ENCODE peak calls at places on chromosomes 6 and 20, in nine cellular contexts. N is AG10803, G is RWPE1, P is mucosa of descending colon, T is cardiac fibroblast, L is WTC11, E is H9, C is A549, U is lower lobe of right lung. O is an unnamed sample.

GRCh38 chr20:23624307-23624706 is 13.4 kb downstream of the CST3 start:
- DNase-seq in L (no peak), P (no peak), N (no peak), U (no peak), G (no peak), T (peak), E (no peak), C (no peak), O (no peak)

GRCh38 chr6:130324657-130325056 is 41.2 kb upstream of the TMEM200A start:
- DNase-seq in G (no peak), C (no peak), T (peak), U (no peak), N (peak), L (no peak), E (no peak), P (no peak), O (no peak)

GRCh38 chr6:110538416-110539060 is 62.1 kb upstream of the SLC22A16 start:
- DNase-seq in N (no peak), L (no peak), T (no peak), U (no peak), E (no peak), C (no peak), P (no peak), G (no peak), O (no peak)

GRCh38 chr6:163132050-163132750 is 282.3 kb upstream of the QKI start:
- DNase-seq in U (no peak), N (no peak), E (no peak), L (no peak), P (no peak), T (no peak), C (no peak), G (no peak), O (no peak)

GRCh38 chr20:63416631-63417030 is 55.5 kb upstream of the CHRNA4 start:
- DNase-seq in U (no peak), G (no peak), N (no peak), T (no peak), E (no peak), L (no peak), C (no peak), P (no peak), O (no peak)

GRCh38 chr6:40349566-40350192 is 237.5 kb downstream of the LRFN2 start:
- DNase-seq in T (no peak), U (no peak), C (no peak), G (no peak), N (no peak), P (no peak), E (peak), L (no peak), O (no peak)

GRCh38 chr6:7332090-7332745 is 19.2 kb upstream of the SSR1 start:
- DNase-seq in T (no peak), G (no peak), U (no peak), N (no peak), P (no peak), L (no peak), C (no peak), E (no peak), O (no peak)

GRCh38 chr20:59777321-59777705 is 156.1 kb downstream of the SYCP2 start:
- DNase-seq in G (no peak), T (no peak), U (no peak), C (no peak), E (peak), L (no peak), N (no peak), P (no peak), O (no peak)

GRCh38 chr6:144935181-144935580 is 650.0 kb downstream of the UTRN start:
- DNase-seq in T (no peak), U (no peak), P (no peak), C (no peak), L (no peak), G (no peak), N (no peak), E (no peak), O (no peak)

GRCh38 chr6:144928847-144929246 is 643.7 kb downstream of the UTRN start:
- DNase-seq in C (no peak), E (no peak), T (no peak), L (no peak), P (no peak), G (no peak), N (no peak), U (no peak), O (no peak)

GRCh38 chr6:144932621-144933020 is 647.5 kb downstream of the UTRN start:
- DNase-seq in E (no peak), C (no peak), N (no peak), L (no peak), U (no peak), T (no peak), P (no peak), G (no peak), O (no peak)

GRCh38 chr6:144929262-144929661 is 644.1 kb downstream of the UTRN start:
- DNase-seq in C (no peak), T (no peak), L (no peak), E (no peak), N (no peak), U (no peak), P (no peak), G (no peak), O (no peak)

GRCh38 chr6:144931172-144932035 is 646.3 kb downstream of the UTRN start:
- DNase-seq in E (peak), U (no peak), C (peak), L (peak), N (peak), T (peak), G (peak), P (no peak), O (peak)
- TF ChIP-seq CTCF in E (peak), U (peak), C (peak), L (no peak), N (peak), T (peak), G (peak), P (no peak), O (peak)

DNA sequence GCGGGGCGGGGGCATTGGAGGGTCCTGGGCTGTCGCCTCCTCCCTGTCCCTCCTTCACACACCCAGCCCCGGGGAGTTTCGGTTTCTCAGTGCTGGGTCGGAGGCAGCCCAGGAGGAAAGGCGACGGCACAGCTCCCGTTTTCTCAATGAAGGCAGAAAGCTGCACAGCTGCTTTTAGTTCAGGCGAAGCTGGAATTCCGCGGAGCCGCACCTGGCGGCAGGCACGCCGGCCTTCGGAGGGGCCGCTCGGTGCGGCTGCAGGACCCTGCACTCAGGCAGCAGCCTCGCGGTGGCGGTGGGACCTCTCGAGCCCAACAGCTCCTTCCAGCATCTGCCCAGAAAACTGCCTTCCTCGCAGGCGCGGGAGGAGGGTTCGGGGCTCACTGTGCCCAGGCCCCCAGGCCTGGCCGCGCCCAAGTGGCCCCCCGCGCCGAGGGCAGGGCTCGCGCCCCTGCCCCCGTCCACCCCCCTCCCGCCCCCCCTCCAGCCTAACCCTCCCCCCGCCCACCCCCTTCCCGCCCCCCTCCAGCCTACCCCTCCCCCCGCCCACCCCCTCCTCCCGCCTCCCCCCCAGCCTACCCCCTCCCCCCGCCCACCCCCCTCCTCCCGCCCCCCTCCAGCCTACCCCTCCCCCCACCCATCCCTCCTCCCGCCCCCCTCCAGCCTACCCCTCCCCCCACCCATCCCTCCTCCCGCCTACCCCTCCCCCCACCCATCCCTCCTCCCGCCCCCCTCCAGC is 4.8 kb downstream of the FOXQ1 start:
- DNase-seq in L (peak), N (no peak), E (peak), C (no peak), G (no peak), U (no peak), T (no peak), P (no peak), O (peak)
- TF ChIP-seq CTCF in L (no peak), N (peak), E (no peak), C (no peak), G (no peak), U (no peak), T (no peak), P (no peak), O (no peak)

DNA sequence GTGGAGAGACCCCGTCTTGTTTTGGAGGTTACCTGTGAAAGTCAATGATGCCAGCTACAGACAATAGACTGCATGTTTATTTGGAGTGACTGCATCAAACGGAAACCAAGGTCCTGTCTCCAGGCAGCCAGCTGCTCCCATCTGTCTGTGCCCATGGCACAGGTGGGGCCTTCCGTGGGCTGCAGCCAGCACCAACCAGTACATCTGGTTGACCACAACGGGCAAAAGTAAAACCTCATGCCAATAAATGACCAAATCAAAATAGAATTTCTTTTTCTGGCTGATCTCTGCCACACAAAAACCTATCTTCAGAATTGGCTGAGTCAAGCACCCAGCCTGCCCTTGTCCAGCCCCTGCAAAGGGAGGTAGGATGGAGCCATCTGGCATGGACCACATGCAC is 33.5 kb downstream of the DLL1 start:
- DNase-seq in C (no peak), U (no peak), N (no peak), P (no peak), T (no peak), L (no peak), E (no peak), G (no peak), O (no peak)
- TF ChIP-seq CTCF in C (no peak), U (no peak), N (no peak), P (no peak), T (no peak), L (no peak), E (no peak), G (no peak), O (no peak)

GRCh38 chr6:165985926-165986646 is 181.6 kb downstream of the TBXT start:
- DNase-seq in G (no peak), L (no peak), P (no peak), U (no peak), N (no peak), T (no peak), E (no peak), C (no peak), O (no peak)

GRCh38 chr6:165985281-165985925 is 182.2 kb downstream of the TBXT start:
- DNase-seq in N (no peak), G (no peak), E (no peak), C (no peak), T (no peak), L (no peak), U (no peak), P (no peak), O (no peak)

GRCh38 chr6:165986647-165987482 is 180.8 kb downstream of the TBXT start:
- DNase-seq in L (peak), T (peak), C (no peak), P (no peak), U (no peak), N (no peak), G (peak), E (no peak), O (peak)

GRCh38 chr6:165983112-165984072 is 184.3 kb downstream of the TBXT start:
- DNase-seq in U (no peak), T (no peak), C (no peak), P (no peak), L (no peak), N (no peak), G (no peak), E (no peak), O (no peak)

DNA sequence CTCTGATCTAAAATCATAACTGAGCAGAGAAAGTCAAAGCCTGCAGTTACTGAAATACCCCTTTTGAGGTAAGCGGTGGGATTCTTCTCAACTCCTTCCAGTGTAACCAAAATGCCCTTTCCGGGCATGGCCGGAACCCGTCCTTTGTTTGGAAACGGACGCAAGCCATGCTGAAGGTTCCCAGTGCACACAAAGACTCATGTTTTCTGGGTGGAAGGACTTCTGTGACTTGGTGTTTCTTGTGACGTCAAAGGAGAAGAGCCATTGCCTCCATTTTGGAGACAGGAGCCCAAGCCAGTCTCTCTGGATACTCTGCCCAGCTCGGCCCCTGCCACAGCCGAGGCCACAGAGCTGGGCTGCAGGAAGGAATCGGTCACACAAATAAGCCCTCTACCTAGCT is 182.9 kb downstream of the TBXT start:
- DNase-seq in N (no peak), T (no peak), G (no peak), U (no peak), C (no peak), L (no peak), P (no peak), E (no peak), O (no peak)
- TF ChIP-seq CTCF in N (no peak), T (no peak), G (no peak), U (no peak), C (no peak), L (no peak), P (no peak), E (no peak), O (no peak)